ENCODE peak calls at places on chromosomes 12 and 14, in ten cellular contexts. K, G, O, C, L, N, R, X, M and Q are unnamed samples.

GRCh38 chr14:21202463-21203358 is 46.8 kb upstream of the OR5AU1 start:
- DNase-seq in K (no peak), X (no peak), R (no peak), M (no peak), C (no peak), L (no peak), O (no peak), G (no peak), N (no peak), Q (no peak)

GRCh38 chr12:68200854-68201253 is 24.8 kb downstream of the IL26 start:
- DNase-seq in M (no peak), R (no peak), C (no peak), N (no peak), X (peak; percentile 14), K (no peak), O (no peak), L (no peak), G (no peak), Q (no peak)

GRCh38 chr14:32576088-32576795 is 247.1 kb downstream of the AKAP6 start:
- DNase-seq in O (peak; percentile 55), C (peak; percentile 70), N (peak; percentile 68), M (peak; percentile 23), G (no peak), R (no peak), X (peak; percentile 79), K (peak; percentile 18), L (peak; percentile 7), Q (no peak)

GRCh38 chr14:64419003-64419402 is 30.9 kb downstream of the MTHFD1 start:
- DNase-seq in X (no peak), G (no peak), M (no peak), K (no peak), O (no peak), L (no peak), N (no peak), C (no peak), R (no peak), Q (no peak)

GRCh38 chr12:121796855-121797751 is 3.6 kb upstream of the RHOF start:
- DNase-seq in N (peak; percentile 83), M (no peak), X (peak; percentile 90), O (no peak), R (peak; percentile 93), C (peak; percentile 94), G (no peak), K (no peak), L (no peak), Q (peak; percentile 89)

GRCh38 chr14:59483819-59484610 is at the start of the genes JKAMP and L3HYPDH:
- DNase-seq in X (peak; percentile 96), M (peak; percentile 92), L (peak; percentile 98), K (peak; percentile 80), N (peak; percentile 98), C (peak; percentile 99), R (peak; percentile 98), G (peak; percentile 98), O (peak; percentile 98), Q (peak; percentile 96)

GRCh38 chr12:22692964-22693555 is 68.1 kb downstream of the ETNK1 start:
- DNase-seq in N (no peak), C (no peak), O (no peak), R (no peak), K (no peak), G (no peak), L (no peak), X (no peak), M (no peak), Q (no peak)

GRCh38 chr12:106919910-106920544 is 35.7 kb upstream of the TMEM263 start:
- DNase-seq in G (no peak), K (no peak), N (peak; percentile 48), R (no peak), C (peak; percentile 64), O (peak; percentile 61), X (peak; percentile 72), L (no peak), M (peak; percentile 25), Q (no peak)

GRCh38 chr12:93713800-93714199 is 36.6 kb downstream of the CRADD start:
- DNase-seq in M (no peak), O (no peak), K (no peak), X (no peak), N (no peak), L (no peak), C (no peak), R (no peak), G (no peak), Q (no peak)

GRCh38 chr14:56394826-56395543 is 184.6 kb upstream of the TMEM260 start:
- DNase-seq in G (no peak), C (no peak), L (no peak), M (no peak), X (no peak), R (no peak), N (no peak), O (no peak), K (no peak), Q (no peak)

GRCh38 chr14:94575730-94576585 is 5.3 kb upstream of the SERPINA5 start:
- DNase-seq in K (no peak), O (no peak), C (no peak), N (no peak), L (no peak), R (no peak), X (peak; percentile 80), G (no peak), M (no peak), Q (no peak)

GRCh38 chr12:127280393-127281275 is 986.3 kb upstream of the TMEM132C start:
- DNase-seq in K (no peak), L (peak; percentile 39), O (peak; percentile 40), N (peak; percentile 27), M (peak; percentile 50), R (no peak), X (no peak), G (peak; percentile 67), C (peak; percentile 81), Q (no peak)

GRCh38 chr12:121858662-121859572 is at the start of gene HPD:
- DNase-seq in K (no peak), L (no peak), N (peak; percentile 77), O (no peak), C (no peak), R (no peak), G (no peak), M (peak; percentile 75), X (peak; percentile 93), Q (peak; percentile 57)

GRCh38 chr12:87112946-87113345 is 856.8 kb upstream of the MGAT4C start:
- DNase-seq in X (no peak), K (no peak), N (no peak), R (no peak), C (no peak), O (no peak), L (no peak), G (no peak), M (no peak), Q (no peak)

GRCh38 chr12:115337693-115338543 is 653.9 kb upstream of the TBX3 start:
- DNase-seq in R (peak; percentile 84), K (no peak), N (peak; percentile 52), M (no peak), G (no peak), X (peak; percentile 80), C (no peak), L (no peak), O (no peak), Q (peak; percentile 18)

GRCh38 chr12:53980448-53981388 is 4.2 kb upstream of the HOXC10 start:
- DNase-seq in R (no peak), K (no peak), N (no peak), O (no peak), L (no peak), C (no peak), M (no peak), X (no peak), G (no peak), Q (no peak)
- H3K4me3 ChIP-seq in R (peak overlapping the region; percentile 60), K (no peak overlapping the region), N (no peak overlapping the region), O (no peak overlapping the region), L (no peak overlapping the region), C (no peak overlapping the region), M (no peak overlapping the region), X (no peak overlapping the region), G (no peak overlapping the region), Q (no peak overlapping the region)

GRCh38 chr12:1575287-1575798 is 19.0 kb downstream of the FBXL14 start:
- DNase-seq in O (no peak), L (no peak), X (peak; percentile 27), G (no peak), R (no peak), K (no peak), M (no peak), C (no peak), N (no peak), Q (no peak)
- H3K4me3 ChIP-seq in O (no peak overlapping the region), L (no peak overlapping the region), X (no peak overlapping the region), G (no peak overlapping the region), R (no peak overlapping the region), K (no peak overlapping the region), M (no peak overlapping the region), C (no peak overlapping the region), N (no peak overlapping the region), Q (peak overlapping the region; percentile 62)

GRCh38 chr12:6774557-6775062 is 2.3 kb downstream of the LAG3 start:
- DNase-seq in O (no peak), G (peak; percentile 86), C (no peak), N (no peak), R (no peak), L (no peak), K (no peak), X (no peak), M (no peak), Q (no peak)

GRCh38 chr12:6773662-6774351 is 1.5 kb downstream of the LAG3 start:
- DNase-seq in R (no peak), N (no peak), C (peak; percentile 44), O (no peak), X (no peak), G (peak; percentile 55), L (no peak), M (no peak), K (no peak), Q (no peak)

GRCh38 chr12:6777386-6777785 is 5.1 kb downstream of the LAG3 start:
- DNase-seq in K (no peak), R (no peak), O (no peak), L (no peak), G (no peak), X (no peak), M (no peak), C (no peak), N (no peak), Q (no peak)

GRCh38 chr12:6775185-6775770 is 3.0 kb downstream of the LAG3 start:
- DNase-seq in K (no peak), G (peak; percentile 47), C (no peak), N (no peak), O (no peak), X (no peak), M (no peak), R (no peak), L (no peak), Q (no peak)

GRCh38 chr12:6775775-6776174 is 3.5 kb downstream of the LAG3 start:
- DNase-seq in R (no peak), O (no peak), C (no peak), X (no peak), N (no peak), L (no peak), M (no peak), K (no peak), G (no peak), Q (no peak)
- H3K4me3 ChIP-seq in R (no peak overlapping the region), O (no peak overlapping the region), C (no peak overlapping the region), X (no peak overlapping the region), N (no peak overlapping the region), L (no peak overlapping the region), M (no peak overlapping the region), K (no peak overlapping the region), G (peak overlapping the region; percentile 54), Q (no peak overlapping the region)

DNA sequence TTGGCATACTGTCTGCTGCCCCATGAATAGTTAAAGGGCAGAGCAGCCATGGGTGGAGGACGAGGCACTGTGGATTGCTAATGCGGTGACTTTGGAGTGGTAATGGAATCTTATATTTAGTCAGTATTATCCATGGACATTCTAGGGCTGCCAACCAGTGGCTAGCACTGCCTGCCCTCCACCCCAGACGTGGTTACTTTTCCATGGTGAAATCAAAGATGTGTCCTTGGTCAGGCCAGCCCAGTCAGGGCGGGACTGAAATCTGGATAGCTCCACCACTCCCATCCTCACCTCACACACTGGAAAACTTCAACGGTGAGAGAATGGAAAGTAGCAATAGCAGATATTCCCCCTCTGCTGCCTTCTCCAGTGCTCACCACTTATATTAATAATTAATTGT is 2.3 kb downstream of the TTC9 start:
- DNase-seq in O (no peak), R (no peak), L (no peak), C (no peak), M (no peak), N (no peak), G (no peak), K (no peak), X (no peak), Q (no peak)
- H3K4me3 ChIP-seq in O (peak overlapping the region; percentile 90), R (no peak overlapping the region), L (peak overlapping the region; percentile 74), C (no peak overlapping the region), M (no peak overlapping the region), N (peak overlapping the region; percentile 67), G (peak overlapping the region; percentile 74), K (peak overlapping the region; percentile 97), X (no peak overlapping the region), Q (no peak overlapping the region)